ENCODE peak calls at places on chromosomes 12 and 14, in four cellular contexts. T is A549, P is K562, G is GM12878. N is an unnamed sample.

GRCh38 chr12:106071686-106072085 is 67.1 kb downstream of the NUAK1 start:
- DNase-seq in T (no peak), P (no peak), G (no peak), N (no peak)

GRCh38 chr12:78959556-78959955 is 95.0 kb downstream of the SYT1 start:
- DNase-seq in T (no peak), P (no peak), G (no peak), N (no peak)

GRCh38 chr12:125861299-125862281 is 796.4 kb downstream of the AACS start:
- DNase-seq in T (no peak), P (peak; percentile 30), G (no peak), N (no peak)

GRCh38 chr12:131261906-131262305 is 308.2 kb downstream of the ADGRD1 start:
- DNase-seq in T (no peak), P (no peak), G (no peak), N (no peak)

GRCh38 chr12:99852666-99853065 is 132.1 kb downstream of the ANKS1B start:
- DNase-seq in T (no peak), P (no peak), G (no peak), N (no peak)

GRCh38 chr12:94783862-94784261 is 133.5 kb upstream of the TMCC3 start:
- DNase-seq in T (no peak), P (no peak), G (no peak), N (no peak)

GRCh38 chr14:22314183-22314820 is 274.7 kb downstream of the DAD1 start:
- DNase-seq in T (peak; percentile 71), P (peak; percentile 29), G (peak; percentile 48), N (peak; percentile 82)

GRCh38 chr12:20369164-20370000 is 1.0 kb downstream of the PDE3A start:
- DNase-seq in T (peak; percentile 75), P (no peak), G (no peak), N (no peak)

GRCh38 chr12:45010051-45010450 is 40.8 kb downstream of the DBX2 start:
- DNase-seq in T (no peak), P (no peak), G (no peak), N (no peak)

GRCh38 chr14:36070056-36071043 is 106.2 kb downstream of the PTCSC3 start:
- DNase-seq in T (peak; percentile 82), P (peak; percentile 25), G (no peak), N (peak; percentile 84)

GRCh38 chr12:28817524-28817923 is 331.6 kb upstream of the FAR2 start:
- DNase-seq in T (no peak), P (peak; percentile 16), G (no peak), N (no peak)

GRCh38 chr12:113416091-113416754 is 6.0 kb upstream of the SDSL start:
- DNase-seq in T (peak; percentile 40), P (no peak), G (no peak), N (no peak)

GRCh38 chr14:101948666-101949205 is 15.6 kb upstream of the DYNC1H1 start:
- DNase-seq in T (no peak), P (no peak), G (no peak), N (no peak)

GRCh38 chr12:89448951-89449371 is 75.6 kb downstream of the GALNT4 start:
- DNase-seq in T (no peak), P (no peak), G (no peak), N (no peak)

GRCh38 chr12:53232641-53233538 is 881 bp upstream of the RARG start:
- DNase-seq in T (peak; percentile 47), P (peak; percentile 46), G (no peak), N (no peak)

GRCh38 chr14:24605435-24606190 is 3.9 kb downstream of the GZMH start:
- DNase-seq in T (peak; percentile 23), P (peak; percentile 38), G (no peak), N (peak; percentile 54)
- TF ChIP-seq ESRRA in T (no peak), P (no peak), G (no peak), N (no peak)

DNA sequence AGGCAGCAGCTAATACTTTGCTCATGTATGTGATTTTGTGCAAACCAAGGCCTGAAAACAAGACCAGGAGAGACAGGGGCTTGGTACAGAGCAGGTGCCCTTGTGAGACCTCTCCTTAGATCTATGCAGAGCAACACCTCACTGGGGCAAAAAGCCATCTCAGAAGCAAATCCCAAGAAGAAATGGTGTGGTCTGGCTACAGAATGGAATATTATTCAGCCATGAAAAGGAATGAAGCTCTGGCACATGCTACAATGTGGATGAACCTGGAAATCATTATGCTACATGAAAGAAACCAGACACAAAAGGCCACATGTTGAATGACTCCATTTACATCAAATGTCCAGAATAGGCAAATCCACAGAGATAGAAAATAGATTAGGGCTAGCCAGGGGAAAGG is 61.6 kb downstream of the KDM2B start:
- DNase-seq in T (no peak), P (no peak), G (no peak), N (no peak)
- H3K4me2 ChIP-seq in T (no peak overlapping the region), P (no peak overlapping the region), G (no peak overlapping the region), N (no peak overlapping the region)

DNA sequence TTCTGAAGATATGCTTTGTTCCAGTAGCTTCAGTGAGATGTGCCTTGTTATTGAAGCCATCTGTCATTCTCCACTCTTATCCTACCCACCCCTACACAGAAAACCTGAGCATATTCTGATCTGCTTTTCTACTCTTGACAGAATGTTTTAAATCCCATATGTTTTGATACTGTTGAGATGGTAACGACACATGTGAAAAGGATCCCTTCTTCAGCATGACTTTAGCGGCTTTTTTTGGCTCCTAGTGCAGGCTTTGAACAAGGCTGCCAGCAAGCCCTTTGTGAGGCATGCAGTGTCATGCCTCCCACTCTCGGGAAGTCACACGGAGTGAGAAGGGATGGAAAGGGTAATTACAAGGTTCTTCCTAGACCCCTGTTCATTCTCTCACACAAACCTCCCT is 228.8 kb upstream of the RGS6 start:
- DNase-seq in T (no peak), P (no peak), G (no peak), N (no peak)
- TF ChIP-seq ESRRA in T (no peak), P (no peak), G (no peak), N (no peak)

GRCh38 chr14:104883681-104884361 is 18.8 kb downstream of the CEP170B start:
- DNase-seq in T (no peak), P (no peak), G (no peak), N (no peak)
- H3K4me2 ChIP-seq in T (no peak overlapping the region), P (no peak overlapping the region), G (no peak overlapping the region), N (no peak overlapping the region)

GRCh38 chr14:73742520-73743238 is 28.5 kb upstream of the PNMA1 start:
- DNase-seq in T (no peak), P (no peak), G (no peak), N (no peak)

GRCh38 chr14:73739899-73740685 is 25.9 kb upstream of the PNMA1 start:
- DNase-seq in T (no peak), P (no peak), G (no peak), N (no peak)

GRCh38 chr14:73741876-73742519 is 27.8 kb upstream of the PNMA1 start:
- DNase-seq in T (no peak), P (peak; percentile 49), G (no peak), N (no peak)

GRCh38 chr14:73740921-73741326 is 26.7 kb upstream of the PNMA1 start:
- DNase-seq in T (peak; percentile 38), P (peak; percentile 45), G (no peak), N (peak; percentile 49)

GRCh38 chr14:73741386-73741875 is 27.2 kb upstream of the PNMA1 start:
- DNase-seq in T (peak; percentile 61), P (peak; percentile 91), G (no peak), N (peak; percentile 61)
- TF ChIP-seq ESRRA in T (no peak), P (no peak), G (no peak), N (no peak)

GRCh38 chr12:6782119-6782518 is 7.2 kb upstream of the CD4 start:
- DNase-seq in T (no peak), P (no peak), G (no peak), N (no peak)

GRCh38 chr12:6778212-6778570 is 5.9 kb downstream of the LAG3 start:
- DNase-seq in T (peak; percentile 41), P (no peak), G (no peak), N (no peak)

GRCh38 chr12:6780573-6780972 is 8.3 kb downstream of the LAG3 start:
- DNase-seq in T (no peak), P (no peak), G (no peak), N (no peak)

GRCh38 chr12:6778571-6779550 is 6.5 kb downstream of the LAG3 start:
- DNase-seq in T (peak; percentile 91), P (peak; percentile 84), G (peak; percentile 72), N (peak; percentile 85)

GRCh38 chr12:6779667-6780459 is 7.5 kb downstream of the LAG3 start:
- DNase-seq in T (no peak), P (no peak), G (no peak), N (peak; percentile 39)
- H3K4me2 ChIP-seq in T (no peak overlapping the region), P (no peak overlapping the region), G (no peak overlapping the region), N (peak overlapping the region; percentile 69)

N was measured in HepG2.